ENCODE peak calls at places on chromosome 11, in seven cellular contexts. H is HTR-8/SVneo; Z is left ventricle myocardium superior; X is sigmoid colon; D is naive thymus-derived CD8-positive, alpha-beta T cell; T is hippocampal formation; O is RCC 7860. G is an unnamed sample.

GRCh38 chr11:120134931-120135228 is 3.0 kb downstream of the TRIM29 start:
- DNase-seq in H (no peak), Z (no peak), X (peak; percentile 39), D (no peak), T (no peak), O (no peak), G (no peak)

GRCh38 chr11:83694191-83694905 is 408.2 kb upstream of the CCDC90B start:
- DNase-seq in H (no peak), Z (no peak), X (no peak), D (no peak), T (peak; percentile 66), O (no peak), G (no peak)

GRCh38 chr11:61109671-61110070 is 7.4 kb downstream of the CD5 start:
- DNase-seq in H (no peak), Z (no peak), X (peak; percentile 45), D (no peak), T (no peak), O (no peak), G (no peak)

GRCh38 chr11:28727254-28727653 is 619.1 kb downstream of the METTL15 start:
- DNase-seq in H (no peak), Z (no peak), X (no peak), D (no peak), T (no peak), O (no peak), G (no peak)

GRCh38 chr11:19607656-19608360 is 104.8 kb upstream of the NAV2 start:
- DNase-seq in H (no peak), Z (no peak), X (no peak), D (no peak), T (no peak), O (no peak), G (no peak)

GRCh38 chr11:126716456-126717083 is 284.0 kb downstream of the KIRREL3 start:
- DNase-seq in H (peak; percentile 33), Z (no peak), X (no peak), D (no peak), T (no peak), O (peak; percentile 35), G (peak; percentile 10)

GRCh38 chr11:1139441-1140066 is 18.2 kb upstream of the MUC5AC start:
- DNase-seq in H (no peak), Z (no peak), X (no peak), D (no peak), T (no peak), O (no peak), G (no peak)

GRCh38 chr11:95262994-95263764 is 32.2 kb upstream of the SESN3 start:
- DNase-seq in H (no peak), Z (no peak), X (no peak), D (no peak), T (no peak), O (no peak), G (peak; percentile 23)

GRCh38 chr11:7936615-7937014 is 4.9 kb downstream of the OR10A3 start:
- DNase-seq in H (no peak), Z (no peak), X (no peak), D (no peak), T (no peak), O (no peak), G (no peak)

GRCh38 chr11:84165139-84165538 is 879.0 kb upstream of the CCDC90B start:
- DNase-seq in H (no peak), Z (no peak), X (no peak), D (no peak), T (no peak), O (no peak), G (no peak)

GRCh38 chr11:12029738-12030363 is 21.4 kb upstream of the DKK3 start:
- DNase-seq in H (no peak), Z (no peak), X (no peak), D (no peak), T (no peak), O (peak; percentile 79), G (no peak)

GRCh38 chr11:69357458-69358397 is 63.8 kb downstream of the MYEOV start:
- DNase-seq in H (no peak), Z (peak; percentile 25), X (no peak), D (no peak), T (no peak), O (no peak), G (no peak)

GRCh38 chr11:129945377-129945776 is 50.0 kb upstream of the NFRKB start:
- DNase-seq in H (no peak), Z (no peak), X (no peak), D (no peak), T (no peak), O (no peak), G (no peak)

GRCh38 chr11:57556041-57556440 is 11.4 kb downstream of the UBE2L6 start:
- DNase-seq in H (no peak), Z (no peak), X (no peak), D (no peak), T (no peak), O (no peak), G (no peak)

GRCh38 chr11:66789097-66789890 is 53.9 kb upstream of the RCE1 start:
- DNase-seq in H (no peak), Z (no peak), X (no peak), D (no peak), T (no peak), O (no peak), G (no peak)

GRCh38 chr11:8826145-8826786 is 84.7 kb upstream of the AKIP1 start:
- DNase-seq in H (no peak), Z (no peak), X (peak; percentile 63), D (no peak), T (no peak), O (no peak), G (no peak)